ENCODE peak calls at places on chromosome 7, in nine cellular contexts. N is colonic mucosa; W is A549; E is body of pancreas; U is lower lobe of right lung; R is CD8-positive, alpha-beta T cell; P is GM13977; S is PC-9; X is fibroblast of pulmonary artery. Z is an unnamed sample.

GRCh38 chr7:144818516-144818915 is 17.3 kb downstream of the TPK1 start:
- DNase-seq in N (no peak), W (no peak), E (no peak), U (no peak), R (peak), P (no peak), S (no peak), X (peak), Z (no peak)

GRCh38 chr7:98869374-98870070 is at the start of gene TMEM130:
- DNase-seq in N (no peak), W (no peak), E (no peak), U (peak), R (no peak), P (no peak), S (no peak), X (no peak), Z (no peak)

GRCh38 chr7:68321076-68321639 is 1277.1 kb upstream of the AUTS2 start:
- DNase-seq in N (no peak), W (peak), E (peak), U (no peak), R (no peak), P (no peak), S (peak), X (no peak), Z (no peak)

GRCh38 chr7:984361-985126 is 1.6 kb downstream of the CYP2W1 start:
- DNase-seq in N (no peak), W (no peak), E (no peak), U (no peak), R (no peak), P (no peak), S (no peak), X (no peak), Z (no peak)

GRCh38 chr7:47368190-47368812 is 213.6 kb downstream of the TNS3 start:
- DNase-seq in N (no peak), W (no peak), E (no peak), U (no peak), R (no peak), P (no peak), S (no peak), X (no peak), Z (no peak)

GRCh38 chr7:18770852-18771251 is 275.3 kb downstream of the HDAC9 start:
- DNase-seq in N (no peak), W (no peak), E (no peak), U (no peak), R (no peak), P (no peak), S (no peak), X (no peak), Z (no peak)

GRCh38 chr7:111238891-111239290 is 148.0 kb downstream of the LRRN3 start:
- DNase-seq in N (no peak), W (no peak), E (no peak), U (no peak), R (no peak), P (no peak), S (no peak), X (peak), Z (no peak)

GRCh38 chr7:22445871-22446270 is 54.1 kb downstream of the STEAP1B start:
- DNase-seq in N (no peak), W (no peak), E (no peak), U (no peak), R (no peak), P (no peak), S (no peak), X (no peak), Z (no peak)

GRCh38 chr7:130912086-130912909 is 178.3 kb upstream of the KLF14 start:
- DNase-seq in N (no peak), W (no peak), E (no peak), U (no peak), R (no peak), P (no peak), S (no peak), X (peak), Z (no peak)

GRCh38 chr7:73557108-73557396 is 438 bp downstream of the BCL7B start:
- DNase-seq in N (peak), W (peak), E (peak), U (peak), R (peak), P (peak), S (peak), X (peak), Z (peak)

GRCh38 chr7:1653500-1653899 is 16.6 kb upstream of the ELFN1 start:
- DNase-seq in N (no peak), W (no peak), E (no peak), U (no peak), R (no peak), P (no peak), S (no peak), X (no peak), Z (no peak)

GRCh38 chr7:33854951-33855350 is 50.4 kb upstream of the BMPER start:
- DNase-seq in N (no peak), W (no peak), E (no peak), U (no peak), R (no peak), P (no peak), S (no peak), X (peak), Z (no peak)

GRCh38 chr7:141649137-141649864 is 52.7 kb downstream of the DENND11 start:
- DNase-seq in N (no peak), W (no peak), E (no peak), U (no peak), R (no peak), P (peak), S (no peak), X (peak), Z (no peak)

GRCh38 chr7:98875501-98875900 is 2.8 kb upstream of the TRRAP start:
- DNase-seq in N (no peak), W (no peak), E (no peak), U (no peak), R (no peak), P (no peak), S (no peak), X (no peak), Z (no peak)

GRCh38 chr7:31023877-31024276 is 28.2 kb upstream of the ADCYAP1R1 start:
- DNase-seq in N (no peak), W (no peak), E (no peak), U (no peak), R (no peak), P (no peak), S (no peak), X (no peak), Z (no peak)

GRCh38 chr7:75772081-75773077 is at the start of gene CCL26:
- DNase-seq in N (peak), W (no peak), E (peak), U (no peak), R (no peak), P (no peak), S (peak), X (peak), Z (no peak)

GRCh38 chr7:166370-167060 is 25.9 kb upstream of the FAM20C start:
- DNase-seq in N (peak), W (no peak), E (no peak), U (peak), R (no peak), P (no peak), S (no peak), X (peak), Z (no peak)

GRCh38 chr7:43363429-43363894 is 219.4 kb upstream of the STK17A start:
- DNase-seq in N (no peak), W (no peak), E (no peak), U (no peak), R (no peak), P (no peak), S (no peak), X (no peak), Z (no peak)

GRCh38 chr7:105487559-105488218 is 34.4 kb downstream of the PUS7 start:
- DNase-seq in N (no peak), W (peak), E (no peak), U (no peak), R (no peak), P (peak), S (peak), X (peak), Z (no peak)

GRCh38 chr7:101058355-101058754 is 26.9 kb upstream of the TRIM56 start:
- DNase-seq in N (peak), W (peak), E (peak), U (peak), R (peak), P (peak), S (peak), X (peak), Z (no peak)

GRCh38 chr7:25795824-25796235 is 356.2 kb upstream of the NFE2L3 start:
- DNase-seq in N (no peak), W (no peak), E (no peak), U (no peak), R (no peak), P (no peak), S (no peak), X (peak), Z (no peak)

GRCh38 chr7:73999664-74000420 is 28.1 kb upstream of the ELN start:
- DNase-seq in N (no peak), W (no peak), E (peak), U (no peak), R (no peak), P (no peak), S (no peak), X (peak), Z (no peak)

GRCh38 chr7:6619961-6620360 is 4.6 kb downstream of the ZNF853 start:
- DNase-seq in N (no peak), W (no peak), E (no peak), U (no peak), R (no peak), P (no peak), S (no peak), X (no peak), Z (no peak)

GRCh38 chr7:77157446-77157845 is 35.0 kb downstream of the CCDC146 start:
- DNase-seq in N (no peak), W (no peak), E (no peak), U (peak), R (no peak), P (peak), S (no peak), X (peak), Z (no peak)

GRCh38 chr7:105992888-105993287 is 29.8 kb downstream of the CDHR3 start:
- DNase-seq in N (no peak), W (no peak), E (no peak), U (no peak), R (no peak), P (no peak), S (no peak), X (no peak), Z (no peak)

GRCh38 chr7:14483663-14484062 is 418.9 kb downstream of the DGKB start:
- DNase-seq in N (no peak), W (no peak), E (no peak), U (no peak), R (no peak), P (no peak), S (no peak), X (no peak), Z (no peak)

GRCh38 chr7:93117852-93118530 is at the start of gene SAMD9:
- DNase-seq in N (peak), W (peak), E (peak), U (no peak), R (peak), P (peak), S (peak), X (peak), Z (no peak)

GRCh38 chr7:158971214-158971613 is 114.9 kb downstream of the DYNC2I1 start:
- DNase-seq in N (no peak), W (no peak), E (no peak), U (no peak), R (no peak), P (no peak), S (no peak), X (no peak), Z (no peak)

GRCh38 chr7:91912500-91912899 is 28.2 kb upstream of the AKAP9 start:
- DNase-seq in N (no peak), W (no peak), E (no peak), U (no peak), R (no peak), P (no peak), S (no peak), X (peak), Z (no peak)

GRCh38 chr7:150842716-150843115 is 9.6 kb upstream of the AOC1 start:
- DNase-seq in N (no peak), W (no peak), E (no peak), U (no peak), R (no peak), P (no peak), S (no peak), X (no peak), Z (no peak)

GRCh38 chr7:116171094-116171493 is 39.2 kb upstream of the TES start:
- DNase-seq in N (no peak), W (no peak), E (no peak), U (no peak), R (no peak), P (no peak), S (no peak), X (peak), Z (no peak)

GRCh38 chr7:34747842-34748241 is 89.8 kb downstream of the NPSR1 start:
- DNase-seq in N (peak), W (no peak), E (peak), U (no peak), R (no peak), P (no peak), S (no peak), X (peak), Z (peak)

GRCh38 chr7:74606101-74606908 is 51.2 kb upstream of the GTF2I start:
- DNase-seq in N (peak), W (no peak), E (peak), U (peak), R (peak), P (peak), S (peak), X (no peak), Z (peak)

GRCh38 chr7:73829505-73829904 is 1.3 kb upstream of the CLDN4 start:
- DNase-seq in N (peak), W (no peak), E (no peak), U (no peak), R (no peak), P (no peak), S (peak), X (no peak), Z (no peak)

GRCh38 chr7:75866497-75867389 is 12.1 kb upstream of the RHBDD2 start:
- DNase-seq in N (peak), W (peak), E (peak), U (peak), R (peak), P (peak), S (peak), X (peak), Z (peak)

GRCh38 chr7:12490105-12490688 is 80.3 kb upstream of the SCIN start:
- DNase-seq in N (no peak), W (peak), E (no peak), U (no peak), R (no peak), P (peak), S (no peak), X (peak), Z (no peak)

DNA sequence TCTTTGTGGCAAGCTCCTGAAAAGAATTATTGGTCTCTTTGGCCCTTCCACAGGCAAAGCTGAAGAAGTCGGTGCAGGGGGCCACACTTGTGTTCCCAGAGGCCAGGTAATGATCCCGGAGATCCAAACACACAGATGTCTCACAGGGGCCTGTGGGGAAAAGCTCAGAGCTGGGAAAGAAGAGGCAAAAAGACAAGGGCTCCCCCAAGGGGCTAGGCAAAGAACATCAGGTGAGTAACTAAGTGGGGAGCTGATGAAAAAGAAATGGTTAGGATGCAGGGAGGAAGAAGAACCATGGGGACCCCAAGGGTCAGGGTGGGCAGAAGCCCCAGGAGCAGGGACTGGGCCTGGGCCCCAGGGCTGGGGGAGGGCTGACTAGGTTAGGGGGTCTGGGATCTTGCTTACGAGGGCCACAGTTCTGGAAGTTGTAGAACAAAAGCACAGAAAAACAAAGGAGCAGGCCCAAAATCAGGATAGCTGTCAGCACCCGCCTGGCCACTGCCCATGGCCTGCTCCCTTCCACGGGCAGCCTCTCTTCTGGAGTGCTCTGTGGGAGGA is 1.1 kb downstream of the KEL start:
- DNase-seq in N (no peak), W (no peak), E (no peak), U (no peak), R (no peak), P (no peak), S (no peak), X (no peak), Z (no peak)
- TF ChIP-seq CTCF in N (no peak), W (no peak), E (no peak), U (no peak), R (no peak), P (peak), S (peak), X (no peak), Z (no peak)

GRCh38 chr7:29231671-29232267 is 37.2 kb downstream of the CHN2 start:
- DNase-seq in N (no peak), W (no peak), E (no peak), U (no peak), R (no peak), P (no peak), S (no peak), X (no peak), Z (no peak)
- TF ChIP-seq CTCF in N (no peak), W (no peak), E (no peak), U (no peak), R (no peak), P (no peak), S (no peak), X (no peak), Z (no peak)

DNA sequence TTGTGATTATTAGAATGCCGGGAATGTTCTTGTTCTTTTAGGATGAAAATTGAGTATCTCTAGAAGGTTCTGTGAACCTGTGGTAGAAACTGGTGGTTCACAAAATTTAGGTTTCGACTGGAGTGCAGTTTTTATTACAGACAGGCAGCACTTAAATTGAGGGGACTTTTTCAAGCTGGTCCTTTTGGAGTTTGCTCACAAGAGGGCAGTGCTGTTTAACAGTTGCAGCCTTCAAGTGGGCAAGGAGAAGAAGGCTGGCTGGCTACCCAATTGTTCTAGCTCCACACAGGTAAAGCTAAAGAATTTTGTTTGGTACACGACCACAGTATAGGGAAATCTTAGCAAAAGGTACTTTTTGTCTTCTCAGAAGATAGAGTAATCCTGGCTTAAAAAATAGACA is 233.6 kb downstream of the SNX13 start:
- DNase-seq in N (peak), W (peak), E (peak), U (no peak), R (peak), P (peak), S (peak), X (peak), Z (peak)
- TF ChIP-seq CTCF in N (peak), W (peak), E (peak), U (peak), R (peak), P (peak), S (peak), X (peak), Z (peak)

GRCh38 chr7:81161459-81162075 is 242.7 kb upstream of the SEMA3C start:
- DNase-seq in N (no peak), W (peak), E (no peak), U (no peak), R (no peak), P (no peak), S (peak), X (peak), Z (no peak)
- TF ChIP-seq CTCF in N (no peak), W (no peak), E (no peak), U (no peak), R (no peak), P (no peak), S (no peak), X (no peak), Z (no peak)

GRCh38 chr7:84790873-84791272 is 396.0 kb downstream of the SEMA3D start:
- DNase-seq in N (no peak), W (no peak), E (no peak), U (no peak), R (no peak), P (no peak), S (no peak), X (peak), Z (no peak)
- TF ChIP-seq CTCF in N (no peak), W (no peak), E (no peak), U (no peak), R (no peak), P (no peak), S (no peak), X (no peak), Z (no peak)

GRCh38 chr7:103576616-103577015 is 130.6 kb upstream of the SLC26A5 start:
- DNase-seq in N (no peak), W (no peak), E (no peak), U (no peak), R (no peak), P (no peak), S (no peak), X (no peak), Z (no peak)

GRCh38 chr7:103574536-103574935 is 128.5 kb upstream of the SLC26A5 start:
- DNase-seq in N (no peak), W (no peak), E (no peak), U (no peak), R (no peak), P (no peak), S (no peak), X (no peak), Z (no peak)

GRCh38 chr7:103571591-103571990 is 125.6 kb upstream of the SLC26A5 start:
- DNase-seq in N (no peak), W (no peak), E (no peak), U (no peak), R (no peak), P (no peak), S (no peak), X (no peak), Z (no peak)

GRCh38 chr7:103577059-103577458 is 131.1 kb upstream of the SLC26A5 start:
- DNase-seq in N (no peak), W (no peak), E (no peak), U (no peak), R (no peak), P (no peak), S (no peak), X (no peak), Z (no peak)

DNA sequence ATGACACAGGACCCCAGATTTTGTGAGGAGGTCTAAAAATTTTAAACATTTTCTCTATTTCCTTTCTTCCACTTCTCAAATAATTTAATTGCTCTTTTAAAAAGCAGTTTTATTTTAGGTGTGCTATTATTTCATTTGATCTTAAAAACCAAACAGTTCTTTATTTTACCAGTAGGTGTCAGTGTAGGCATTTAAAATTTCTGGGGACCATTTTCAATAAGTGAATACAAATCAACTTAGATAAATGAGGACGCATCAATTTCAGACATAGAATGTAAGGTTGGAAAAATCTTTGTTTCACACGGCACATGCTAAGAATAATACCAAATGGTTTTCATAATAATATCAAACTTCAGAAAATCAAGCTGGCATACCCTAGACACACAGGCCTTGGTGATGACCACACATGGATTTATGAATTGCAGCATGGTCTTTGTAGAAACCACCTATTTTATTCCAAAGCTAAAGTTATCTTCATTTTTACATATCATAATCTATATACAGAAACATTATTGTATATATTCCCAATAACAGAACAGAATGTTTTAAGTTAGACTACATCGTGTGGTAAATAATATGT is 127.6 kb upstream of the SLC26A5 start:
- DNase-seq in N (no peak), W (peak), E (no peak), U (no peak), R (no peak), P (peak), S (no peak), X (peak), Z (no peak)
- TF ChIP-seq CTCF in N (peak), W (peak), E (peak), U (peak), R (peak), P (peak), S (peak), X (peak), Z (peak)

Z was measured in dorsolateral prefrontal cortex.